ENCODE peak calls at places on chromosome 12, in ten cellular contexts. Z is uterus, C is Peyer's patch, D is sigmoid colon, L is suprapubic skin, N is adrenal gland, Y is ovary, A is IMR-90, Q is right lobe of liver, O is spleen. G is an unnamed sample.

GRCh38 chr12:110916295-110916875 is 4.0 kb downstream of the MYL2 start:
- DNase-seq in D (no peak), A (no peak), C (no peak), Q (no peak), Z (no peak), N (no peak), L (no peak), Y (no peak), O (no peak), G (no peak)

GRCh38 chr12:473198-473597 is 13.5 kb downstream of the B4GALNT3 start:
- DNase-seq in Z (no peak), N (no peak), A (no peak), Q (no peak), Y (no peak), C (no peak), L (no peak), D (no peak), O (no peak), G (no peak)

GRCh38 chr12:43029971-43030370 is 440.4 kb upstream of the PRICKLE1 start:
- DNase-seq in Y (no peak), D (no peak), A (peak; percentile 45), L (no peak), Z (no peak), O (no peak), C (no peak), N (no peak), Q (no peak), G (no peak)

GRCh38 chr12:93943766-93944165 is 204.6 kb upstream of the PLXNC1 start:
- DNase-seq in A (peak; percentile 37), N (peak; percentile 64), C (no peak), Y (no peak), D (no peak), O (no peak), Q (no peak), L (peak; percentile 61), Z (no peak), G (no peak)

GRCh38 chr12:46674818-46675217 is 151.0 kb downstream of the SLC38A4 start:
- DNase-seq in O (no peak), Q (no peak), D (no peak), L (no peak), C (no peak), Y (no peak), A (no peak), N (no peak), Z (no peak), G (no peak)

GRCh38 chr12:32970465-32971110 is 74.0 kb upstream of the PKP2 start:
- DNase-seq in N (no peak), Y (no peak), O (no peak), C (no peak), L (no peak), D (no peak), A (no peak), Q (no peak), Z (no peak), G (no peak)

GRCh38 chr12:47790676-47791350 is 17.8 kb downstream of the SLC48A1 start:
- DNase-seq in O (no peak), Q (no peak), Z (no peak), D (no peak), Y (no peak), C (no peak), L (no peak), A (no peak), N (no peak), G (no peak)

GRCh38 chr12:104673294-104674062 is 216.7 kb downstream of the CHST11 start:
- DNase-seq in L (no peak), O (no peak), C (no peak), N (peak; percentile 69), A (no peak), Q (no peak), Y (no peak), D (no peak), Z (no peak), G (no peak)

GRCh38 chr12:112684742-112685141 is 106.8 kb upstream of the RPH3A start:
- DNase-seq in A (no peak), D (no peak), Z (no peak), C (no peak), Q (no peak), N (no peak), L (no peak), O (no peak), Y (no peak), G (no peak)

GRCh38 chr12:22856120-22856699 is 231.2 kb downstream of the ETNK1 start:
- DNase-seq in D (no peak), Z (no peak), Q (no peak), Y (no peak), O (no peak), L (no peak), N (no peak), A (peak; percentile 45), C (no peak), G (no peak)

DNA sequence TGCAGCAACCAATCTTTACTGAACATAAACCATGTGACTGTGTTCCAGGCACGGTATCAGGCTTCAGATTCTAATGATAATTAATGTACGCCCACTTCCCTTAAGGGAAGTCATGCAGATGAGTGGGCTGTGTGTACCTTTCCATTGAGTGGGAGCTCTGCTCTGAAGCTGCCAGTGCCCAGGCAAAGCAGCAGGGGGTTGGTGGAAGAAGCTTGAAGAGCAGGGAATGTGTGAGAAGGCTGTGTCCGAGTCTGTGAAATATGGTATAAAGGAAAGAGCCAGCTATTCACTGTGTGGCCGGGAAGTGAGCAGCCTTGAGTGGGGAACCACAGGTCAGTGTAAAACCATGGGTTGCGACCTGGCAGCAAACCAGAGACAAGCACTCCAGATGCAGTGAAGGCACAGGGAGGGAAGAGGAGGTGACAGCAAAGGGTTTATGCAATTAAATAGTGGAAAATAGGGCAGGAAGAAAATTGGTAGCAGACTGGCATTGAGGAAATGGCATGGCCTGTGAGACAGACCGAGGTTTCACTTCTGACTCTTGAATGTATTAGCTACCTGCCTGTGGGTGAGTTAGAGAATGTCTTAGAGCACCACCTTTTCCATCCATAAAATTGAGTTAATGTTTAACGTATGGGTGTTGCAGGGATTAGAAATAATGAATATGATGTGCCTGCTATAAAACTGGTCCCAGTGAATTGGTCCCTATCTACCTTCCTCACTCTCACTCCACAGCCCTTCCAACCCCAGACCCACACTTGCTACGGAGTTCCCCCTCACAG is 116.4 kb downstream of the NTF3 start:
- DNase-seq in O (no peak), C (no peak), Q (no peak), A (no peak), D (no peak), Z (no peak), N (no peak), L (no peak), Y (no peak), G (no peak)
- H3K4me1 ChIP-seq in O (no peaks in the 10 kb centered on the region), C (no peaks in the 10 kb centered on the region), Q (no peaks in the 10 kb centered on the region), A (no peaks in the 10 kb centered on the region), D (no peaks in the 10 kb centered on the region), Z (no peaks in the 10 kb centered on the region), N (no peaks in the 10 kb centered on the region), L (no peaks in the 10 kb centered on the region), Y (no peaks in the 10 kb centered on the region), G (no peaks in the 10 kb centered on the region)

DNA sequence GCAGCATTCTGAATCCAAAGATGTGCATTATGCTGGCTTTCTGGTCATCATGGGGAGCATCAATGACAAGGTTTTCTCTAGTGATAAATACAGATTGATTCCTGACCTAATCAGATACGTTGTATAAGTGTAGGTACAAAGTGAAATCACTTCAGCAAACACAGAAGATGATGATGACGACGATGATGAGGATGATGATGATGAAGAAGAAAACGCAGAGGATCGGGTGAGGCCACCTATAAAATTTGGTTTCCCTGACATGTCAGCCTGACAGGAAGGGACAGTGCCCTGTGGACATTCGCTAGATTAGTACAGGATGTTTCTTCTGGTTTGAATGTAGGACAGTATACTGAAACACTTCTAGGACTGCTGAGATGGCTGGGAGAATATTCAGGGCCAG is 20.2 kb downstream of the RNF34 start:
- DNase-seq in L (no peak), C (no peak), O (no peak), N (no peak), D (no peak), A (no peak), Q (no peak), Y (no peak), Z (no peak), G (no peak)
- TF ChIP-seq POLR2A in L (no peak), C (no peak), O (no peak), N (no peak), D (no peak), A (no peak), Q (no peak), Y (no peak), Z (no peak), G (no peak)

GRCh38 chr12:95547522-95548055 is 3.7 kb downstream of the USP44 start:
- DNase-seq in C (no peak), N (no peak), D (no peak), L (no peak), Z (peak; percentile 64), Q (no peak), O (no peak), Y (no peak), A (peak; percentile 96), G (no peak)

GRCh38 chr12:95546491-95546813 is 4.8 kb downstream of the USP44 start:
- DNase-seq in A (no peak), C (no peak), D (no peak), O (no peak), N (no peak), Y (no peak), Z (no peak), L (no peak), Q (no peak), G (no peak)

GRCh38 chr12:95544756-95545155 is 6.5 kb downstream of the USP44 start:
- DNase-seq in D (no peak), Q (no peak), C (no peak), Z (no peak), L (no peak), N (no peak), O (no peak), Y (no peak), A (peak; percentile 85), G (no peak)

GRCh38 chr12:95545303-95545702 is 6.0 kb downstream of the USP44 start:
- DNase-seq in Z (no peak), Y (no peak), O (no peak), L (no peak), N (no peak), A (no peak), Q (no peak), C (no peak), D (no peak), G (no peak)

DNA sequence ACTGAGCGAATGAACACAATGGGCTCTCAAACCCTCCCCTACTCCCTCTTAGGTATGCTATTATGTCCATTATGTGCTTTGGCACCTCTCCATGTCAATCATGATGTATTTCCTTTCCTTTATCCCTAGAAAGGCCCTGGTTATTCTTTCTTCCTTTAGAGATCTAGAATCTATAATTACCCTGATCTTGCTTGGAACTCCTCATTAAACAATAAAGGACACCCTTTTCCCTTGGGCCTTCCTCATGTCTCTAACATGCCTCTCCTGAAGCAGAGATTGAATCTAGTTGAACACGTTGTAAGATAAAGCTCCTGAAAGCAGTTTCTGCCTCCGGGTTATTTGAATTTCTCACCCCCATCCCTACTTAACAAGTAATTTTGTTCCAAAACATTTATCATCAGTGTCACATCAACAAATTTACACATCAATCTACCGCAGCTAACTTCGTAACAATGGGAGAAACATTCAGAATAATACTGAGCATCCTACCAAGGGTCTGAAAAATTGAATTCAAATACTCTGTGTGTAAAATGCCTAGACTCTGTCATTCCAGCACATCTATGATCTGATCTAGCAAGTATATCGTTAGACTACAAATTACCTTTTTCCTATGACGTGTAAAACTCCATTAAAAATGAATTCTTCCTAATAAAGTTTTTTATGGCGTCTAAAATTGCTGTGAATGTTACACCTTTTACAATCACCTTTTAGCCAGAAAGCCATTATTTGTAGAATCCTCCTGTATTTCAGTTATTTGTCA is 5.4 kb downstream of the USP44 start:
- DNase-seq in Z (no peak), D (no peak), L (no peak), Y (no peak), C (no peak), O (no peak), A (no peak), Q (no peak), N (no peak), G (no peak)
- H3K4me3 ChIP-seq in Z (no peak overlapping the region), D (no peak overlapping the region), L (no peak overlapping the region), Y (no peak overlapping the region), C (no peak overlapping the region), O (no peak overlapping the region), A (no peak overlapping the region), Q (no peak overlapping the region), N (no peak overlapping the region), G (no peak overlapping the region)

GRCh38 chr12:4277856-4278581 is 4.5 kb downstream of the CCND2 start:
- DNase-seq in O (no peak), Y (no peak), Z (no peak), N (peak; percentile 51), Q (no peak), D (no peak), L (no peak), C (no peak), A (no peak), G (no peak)
- H3K4me1 ChIP-seq in O (peaks cover 37% of the 10 kb centered on the region), Y (peaks cover 3% of the 10 kb centered on the region), Z (peaks cover 21% of the 10 kb centered on the region), N (peaks cover 59% of the 10 kb centered on the region), Q (no peaks in the 10 kb centered on the region), D (peaks cover 72% of the 10 kb centered on the region), L (peaks cover 63% of the 10 kb centered on the region), C (peaks cover 12% of the 10 kb centered on the region), A (no peaks in the 10 kb centered on the region), G (peaks cover 7% of the 10 kb centered on the region)

G was measured in heart left ventricle.